ENCODE peak calls at places on chromosomes 5 and 9, in eight cellular contexts. G is lower lobe of right lung, A is aorta, R is GM12865, X is putamen, I is mesendoderm, W is heart left ventricle, C is endothelial cell of umbilical vein. S is an unnamed sample.

GRCh38 chr9:89168901-89169813 is 9.5 kb downstream of the SHC3 start:
- DNase-seq in G (no peak), A (no peak), R (no peak), X (no peak), I (no peak), W (no peak), C (no peak), S (no peak)

GRCh38 chr9:125953314-125954019 is 206.3 kb downstream of the PBX3 start:
- DNase-seq in G (no peak), A (no peak), R (no peak), X (no peak), I (no peak), W (no peak), C (no peak), S (no peak)

GRCh38 chr9:113228130-113228665 is 6.9 kb downstream of the SLC31A1 start:
- DNase-seq in G (no peak), A (no peak), R (no peak), X (no peak), I (no peak), W (no peak), C (no peak), S (no peak)

GRCh38 chr9:92887880-92888338 is 10.1 kb upstream of the ZNF484 start:
- DNase-seq in G (no peak), A (no peak), R (no peak), X (no peak), I (no peak), W (no peak), C (no peak), S (no peak)

GRCh38 chr9:98410185-98410697 is 154.8 kb upstream of the TBC1D2 start:
- DNase-seq in G (no peak), A (peak), R (no peak), X (peak), I (peak), W (peak), C (peak), S (peak)

GRCh38 chr5:74978347-74978746 is 74.0 kb downstream of the GCNT4 start:
- DNase-seq in G (no peak), A (no peak), R (peak), X (no peak), I (no peak), W (no peak), C (no peak), S (no peak)

GRCh38 chr9:7332780-7333179 is 466.8 kb downstream of the DMAC1 start:
- DNase-seq in G (no peak), A (no peak), R (no peak), X (no peak), I (no peak), W (no peak), C (no peak), S (no peak)

GRCh38 chr5:147361441-147362175 is 126.8 kb downstream of the STK32A start:
- DNase-seq in G (no peak), A (no peak), R (no peak), X (no peak), I (no peak), W (no peak), C (no peak), S (no peak)

GRCh38 chr5:140312067-140312790 is 9.3 kb upstream of the PFDN1 start:
- DNase-seq in G (no peak), A (peak), R (no peak), X (no peak), I (peak), W (no peak), C (peak), S (no peak)

GRCh38 chr5:147188200-147189108 is 46.4 kb upstream of the STK32A start:
- DNase-seq in G (no peak), A (no peak), R (peak), X (peak), I (peak), W (no peak), C (peak), S (peak)

GRCh38 chr5:1776831-1777230 is 22.8 kb downstream of the MRPL36 start:
- DNase-seq in G (peak), A (peak), R (no peak), X (no peak), I (no peak), W (no peak), C (no peak), S (no peak)

GRCh38 chr5:172875372-172876279 is 41.6 kb downstream of the ERGIC1 start:
- DNase-seq in G (no peak), A (no peak), R (no peak), X (no peak), I (no peak), W (no peak), C (no peak), S (peak)

GRCh38 chr9:19748278-19749126 is 40.3 kb downstream of the SLC24A2 start:
- DNase-seq in G (no peak), A (no peak), R (no peak), X (no peak), I (peak), W (no peak), C (peak), S (peak)

GRCh38 chr9:101477736-101478135 is 42.2 kb upstream of the ALDOB start:
- DNase-seq in G (no peak), A (no peak), R (no peak), X (no peak), I (no peak), W (no peak), C (peak), S (no peak)

GRCh38 chr5:59099270-59099994 is 516.6 kb downstream of the RAB3C start:
- DNase-seq in G (no peak), A (no peak), R (peak), X (no peak), I (no peak), W (no peak), C (no peak), S (peak)

GRCh38 chr5:173970878-173971650 is 17.9 kb upstream of the C5orf47 start:
- DNase-seq in G (no peak), A (no peak), R (no peak), X (no peak), I (peak), W (no peak), C (no peak), S (peak)

GRCh38 chr5:129716235-129717030 is 31.5 kb upstream of the MINAR2 start:
- DNase-seq in G (no peak), A (no peak), R (no peak), X (no peak), I (peak), W (no peak), C (no peak), S (no peak)

GRCh38 chr5:127353761-127354160 is 63.2 kb downstream of the MEGF10 start:
- DNase-seq in G (no peak), A (no peak), R (no peak), X (no peak), I (no peak), W (no peak), C (no peak), S (peak)

GRCh38 chr9:3241290-3241689 is 284.5 kb downstream of the RFX3 start:
- DNase-seq in G (no peak), A (no peak), R (no peak), X (no peak), I (peak), W (no peak), C (no peak), S (no peak)

GRCh38 chr5:89417990-89418820 is 535.2 kb upstream of the MEF2C start:
- DNase-seq in G (peak), A (no peak), R (no peak), X (no peak), I (no peak), W (no peak), C (no peak), S (peak)

GRCh38 chr5:107457138-107457537 is 213.6 kb downstream of the EFNA5 start:
- DNase-seq in G (no peak), A (no peak), R (no peak), X (no peak), I (no peak), W (no peak), C (no peak), S (peak)

GRCh38 chr5:5658226-5658625 is 235.7 kb downstream of the ICE1 start:
- DNase-seq in G (no peak), A (peak), R (peak), X (no peak), I (no peak), W (peak), C (no peak), S (peak)

GRCh38 chr5:14913141-14913540 is 41.6 kb upstream of the ANKH start:
- DNase-seq in G (no peak), A (no peak), R (no peak), X (no peak), I (no peak), W (no peak), C (no peak), S (no peak)

GRCh38 chr5:96256795-96257470 is 176.1 kb downstream of the PCSK1 start:
- DNase-seq in G (no peak), A (no peak), R (peak), X (no peak), I (peak), W (peak), C (peak), S (peak)

S was measured in OCI-M1.